ENCODE peak calls at places on chromosome 13, in ten cellular contexts. One of them, this sample, is unnamed.

GRCh38 chr13:80173224-80173623 is 167.7 kb downstream of the SPRY2 start:
- DNase-seq in iPS DF 6.9: no peak
- DNase-seq in kidney: no peak
- DNase-seq in dorsolateral prefrontal cortex: no peak
- DNase-seq in fibroblast of lung: no peak
- DNase-seq in OCI-LY7: no peak
- DNase-seq in IMR-90: no peak
- DNase-seq in thyroid gland: no peak
- DNase-seq in endodermal cell: no peak
- DNase-seq in RWPE1: no peak
- DNase-seq in this sample: no peak

GRCh38 chr13:77377016-77377415 is 50.1 kb upstream of the MYCBP2 start:
- DNase-seq in thyroid gland: peak; percentile 35
- DNase-seq in RWPE1: no peak
- DNase-seq in fibroblast of lung: no peak
- DNase-seq in kidney: no peak
- DNase-seq in OCI-LY7: no peak
- DNase-seq in endodermal cell: no peak
- DNase-seq in IMR-90: no peak
- DNase-seq in iPS DF 6.9: no peak
- DNase-seq in dorsolateral prefrontal cortex: no peak
- DNase-seq in this sample: no peak

GRCh38 chr13:66795636-66796035 is 434.5 kb downstream of the PCDH9 start:
- DNase-seq in RWPE1: no peak
- DNase-seq in fibroblast of lung: no peak
- DNase-seq in OCI-LY7: no peak
- DNase-seq in IMR-90: no peak
- DNase-seq in dorsolateral prefrontal cortex: peak; percentile 25
- DNase-seq in thyroid gland: no peak
- DNase-seq in endodermal cell: no peak
- DNase-seq in iPS DF 6.9: no peak
- DNase-seq in kidney: no peak
- DNase-seq in this sample: no peak

GRCh38 chr13:96090240-96091101 is 564 bp downstream of the HS6ST3 start:
- DNase-seq in kidney: peak; percentile 74
- DNase-seq in RWPE1: peak; percentile 14
- DNase-seq in fibroblast of lung: no peak
- DNase-seq in dorsolateral prefrontal cortex: peak; percentile 11
- DNase-seq in OCI-LY7: no peak
- DNase-seq in iPS DF 6.9: no peak
- DNase-seq in endodermal cell: peak; percentile 78
- DNase-seq in thyroid gland: peak; percentile 51
- DNase-seq in IMR-90: no peak
- DNase-seq in this sample: no peak

GRCh38 chr13:111204438-111205177 is 89.5 kb downstream of the ARHGEF7 start:
- DNase-seq in IMR-90: peak; percentile 84
- DNase-seq in dorsolateral prefrontal cortex: no peak
- DNase-seq in endodermal cell: peak; percentile 76
- DNase-seq in kidney: no peak
- DNase-seq in iPS DF 6.9: no peak
- DNase-seq in OCI-LY7: no peak
- DNase-seq in fibroblast of lung: peak; percentile 86
- DNase-seq in RWPE1: peak; percentile 68
- DNase-seq in thyroid gland: peak; percentile 52
- DNase-seq in this sample: no peak

GRCh38 chr13:106468207-106468606 is 67.3 kb downstream of the EFNB2 start:
- DNase-seq in kidney: no peak
- DNase-seq in fibroblast of lung: no peak
- DNase-seq in OCI-LY7: no peak
- DNase-seq in thyroid gland: peak; percentile 56
- DNase-seq in iPS DF 6.9: no peak
- DNase-seq in endodermal cell: peak; percentile 39
- DNase-seq in RWPE1: no peak
- DNase-seq in dorsolateral prefrontal cortex: peak; percentile 53
- DNase-seq in IMR-90: no peak
- DNase-seq in this sample: no peak

GRCh38 chr13:30026093-30026492 is 175.7 kb upstream of the UBL3 start:
- DNase-seq in thyroid gland: no peak
- DNase-seq in kidney: no peak
- DNase-seq in iPS DF 6.9: no peak
- DNase-seq in RWPE1: no peak
- DNase-seq in IMR-90: peak; percentile 96
- DNase-seq in dorsolateral prefrontal cortex: no peak
- DNase-seq in endodermal cell: no peak
- DNase-seq in fibroblast of lung: peak; percentile 68
- DNase-seq in OCI-LY7: no peak
- DNase-seq in this sample: no peak

GRCh38 chr13:84570831-84571230 is 688.6 kb upstream of the SLITRK1 start:
- DNase-seq in OCI-LY7: no peak
- DNase-seq in endodermal cell: no peak
- DNase-seq in iPS DF 6.9: no peak
- DNase-seq in RWPE1: no peak
- DNase-seq in thyroid gland: no peak
- DNase-seq in IMR-90: peak; percentile 63
- DNase-seq in dorsolateral prefrontal cortex: no peak
- DNase-seq in kidney: no peak
- DNase-seq in fibroblast of lung: peak; percentile 4
- DNase-seq in this sample: no peak

GRCh38 chr13:66560189-66560588 is 669.9 kb downstream of the PCDH9 start:
- DNase-seq in IMR-90: no peak
- DNase-seq in RWPE1: no peak
- DNase-seq in thyroid gland: no peak
- DNase-seq in fibroblast of lung: no peak
- DNase-seq in endodermal cell: no peak
- DNase-seq in iPS DF 6.9: no peak
- DNase-seq in kidney: no peak
- DNase-seq in OCI-LY7: no peak
- DNase-seq in dorsolateral prefrontal cortex: no peak
- DNase-seq in this sample: no peak

GRCh38 chr13:27953671-27954405 is 15.3 kb downstream of the CDX2 start:
- DNase-seq in IMR-90: peak; percentile 55
- DNase-seq in fibroblast of lung: peak; percentile 56
- DNase-seq in RWPE1: peak; percentile 64
- DNase-seq in thyroid gland: peak; percentile 67
- DNase-seq in endodermal cell: peak; percentile 97
- DNase-seq in iPS DF 6.9: no peak
- DNase-seq in dorsolateral prefrontal cortex: no peak
- DNase-seq in kidney: peak; percentile 91
- DNase-seq in OCI-LY7: no peak
- DNase-seq in this sample: no peak

GRCh38 chr13:97521726-97522125 is 87.8 kb downstream of the RAP2A start:
- DNase-seq in iPS DF 6.9: no peak
- DNase-seq in RWPE1: no peak
- DNase-seq in OCI-LY7: no peak
- DNase-seq in fibroblast of lung: no peak
- DNase-seq in kidney: no peak
- DNase-seq in endodermal cell: no peak
- DNase-seq in IMR-90: no peak
- DNase-seq in dorsolateral prefrontal cortex: no peak
- DNase-seq in thyroid gland: no peak
- DNase-seq in this sample: no peak

GRCh38 chr13:47087841-47088240 is 191.0 kb upstream of the HTR2A start:
- DNase-seq in RWPE1: no peak
- DNase-seq in kidney: no peak
- DNase-seq in dorsolateral prefrontal cortex: no peak
- DNase-seq in thyroid gland: no peak
- DNase-seq in endodermal cell: no peak
- DNase-seq in fibroblast of lung: peak; percentile 45
- DNase-seq in OCI-LY7: no peak
- DNase-seq in IMR-90: peak; percentile 81
- DNase-seq in iPS DF 6.9: no peak
- DNase-seq in this sample: no peak

GRCh38 chr13:76854894-76855293 is 31.3 kb downstream of the KCTD12 start:
- DNase-seq in OCI-LY7: no peak
- DNase-seq in endodermal cell: no peak
- DNase-seq in thyroid gland: no peak
- DNase-seq in iPS DF 6.9: no peak
- DNase-seq in IMR-90: peak; percentile 16
- DNase-seq in fibroblast of lung: peak; percentile 9
- DNase-seq in kidney: no peak
- DNase-seq in dorsolateral prefrontal cortex: no peak
- DNase-seq in RWPE1: peak; percentile 33
- DNase-seq in this sample: no peak

DNA sequence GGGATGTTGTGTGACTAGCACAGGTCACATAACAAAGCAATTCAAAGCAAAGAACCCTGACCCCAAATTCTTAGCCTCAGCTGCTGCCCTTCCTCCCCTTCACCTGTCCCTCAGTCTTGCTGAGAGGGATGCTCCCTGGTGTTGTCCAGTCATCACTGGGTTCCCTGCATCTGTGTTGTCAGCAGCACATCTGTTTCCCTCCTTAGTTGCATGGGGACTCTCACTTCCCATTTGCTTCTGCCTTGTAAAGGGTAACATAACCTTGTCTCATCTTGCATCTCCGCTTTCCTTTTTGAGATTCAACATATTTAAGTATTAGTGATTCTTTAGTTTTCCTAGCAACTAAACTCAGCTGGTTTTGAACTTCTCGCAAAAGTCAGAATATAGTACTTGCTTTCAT is 54.0 kb downstream of the SPATA13 start:
- DNase-seq in endodermal cell: no peak
- DNase-seq in dorsolateral prefrontal cortex: no peak
- DNase-seq in thyroid gland: no peak
- DNase-seq in fibroblast of lung: no peak
- DNase-seq in IMR-90: no peak
- DNase-seq in OCI-LY7: peak; percentile 71
- DNase-seq in RWPE1: no peak
- DNase-seq in iPS DF 6.9: no peak
- DNase-seq in kidney: no peak
- DNase-seq in this sample: no peak
- H3K27ac ChIP-seq in endodermal cell: no peak overlapping the region
- H3K27ac ChIP-seq in dorsolateral prefrontal cortex: peak overlapping the region; percentile 68
- H3K27ac ChIP-seq in thyroid gland: peak overlapping the region; percentile 90
- H3K27ac ChIP-seq in fibroblast of lung: no peak overlapping the region
- H3K27ac ChIP-seq in IMR-90: no peak overlapping the region
- H3K27ac ChIP-seq in OCI-LY7: peak overlapping the region; percentile 67
- H3K27ac ChIP-seq in RWPE1: no peak overlapping the region
- H3K27ac ChIP-seq in iPS DF 6.9: no peak overlapping the region
- H3K27ac ChIP-seq in kidney: no peak overlapping the region
- H3K27ac ChIP-seq in this sample: no peak overlapping the region

DNA sequence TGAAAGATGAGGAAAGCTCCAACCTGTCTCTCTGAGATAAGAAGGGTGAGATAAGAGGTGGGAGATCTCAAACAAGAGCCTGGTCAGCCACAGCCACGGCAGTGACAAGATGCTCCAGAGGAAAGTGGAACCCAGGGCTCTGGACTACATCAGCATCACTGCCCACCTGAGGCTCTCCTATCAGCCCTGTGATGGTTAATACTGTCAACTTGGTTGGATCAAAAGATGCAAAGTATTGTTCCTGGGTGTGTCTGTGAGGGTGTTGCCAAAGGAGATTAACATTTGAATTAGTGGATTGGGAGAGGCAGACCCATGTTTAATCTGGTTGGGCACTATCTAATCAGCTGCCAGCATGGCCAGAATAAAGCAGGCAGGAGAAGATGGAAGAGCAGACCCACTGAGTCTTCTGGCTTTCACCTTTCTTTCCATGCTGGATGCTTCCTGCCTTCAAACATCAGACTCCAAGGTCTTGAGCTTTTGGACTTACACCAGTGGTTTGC is 476.6 kb upstream of the NBEA start:
- DNase-seq in RWPE1: no peak
- DNase-seq in kidney: no peak
- DNase-seq in thyroid gland: no peak
- DNase-seq in fibroblast of lung: no peak
- DNase-seq in IMR-90: no peak
- DNase-seq in dorsolateral prefrontal cortex: no peak
- DNase-seq in endodermal cell: peak; percentile 55
- DNase-seq in iPS DF 6.9: no peak
- DNase-seq in OCI-LY7: no peak
- DNase-seq in this sample: no peak
- H3K27ac ChIP-seq in RWPE1: no peak overlapping the region
- H3K27ac ChIP-seq in kidney: no peak overlapping the region
- H3K27ac ChIP-seq in thyroid gland: no peak overlapping the region
- H3K27ac ChIP-seq in fibroblast of lung: no peak overlapping the region
- H3K27ac ChIP-seq in IMR-90: no peak overlapping the region
- H3K27ac ChIP-seq in dorsolateral prefrontal cortex: no peak overlapping the region
- H3K27ac ChIP-seq in endodermal cell: no peak overlapping the region
- H3K27ac ChIP-seq in iPS DF 6.9: no peak overlapping the region
- H3K27ac ChIP-seq in OCI-LY7: no peak overlapping the region
- H3K27ac ChIP-seq in this sample: no peak overlapping the region

GRCh38 chr13:112958127-112958989 is 10.7 kb upstream of the MCF2L start:
- DNase-seq in OCI-LY7: no peak
- DNase-seq in fibroblast of lung: no peak
- DNase-seq in RWPE1: no peak
- DNase-seq in endodermal cell: peak; percentile 31
- DNase-seq in dorsolateral prefrontal cortex: no peak
- DNase-seq in IMR-90: no peak
- DNase-seq in thyroid gland: no peak
- DNase-seq in kidney: peak; percentile 67
- DNase-seq in iPS DF 6.9: no peak
- DNase-seq in this sample: no peak
- H3K27ac ChIP-seq in OCI-LY7: no peak overlapping the region
- H3K27ac ChIP-seq in fibroblast of lung: no peak overlapping the region
- H3K27ac ChIP-seq in RWPE1: no peak overlapping the region
- H3K27ac ChIP-seq in endodermal cell: peak overlapping the region; percentile 81
- H3K27ac ChIP-seq in dorsolateral prefrontal cortex: peak overlapping the region; percentile 12
- H3K27ac ChIP-seq in IMR-90: no peak overlapping the region
- H3K27ac ChIP-seq in thyroid gland: peak overlapping the region; percentile 65
- H3K27ac ChIP-seq in kidney: peak overlapping the region; percentile 66
- H3K27ac ChIP-seq in iPS DF 6.9: no peak overlapping the region
- H3K27ac ChIP-seq in this sample: no peak overlapping the region

GRCh38 chr13:114048463-114048862 is 74.6 kb upstream of the C13orf46 start:
- DNase-seq in IMR-90: no peak
- DNase-seq in RWPE1: no peak
- DNase-seq in thyroid gland: no peak
- DNase-seq in kidney: peak; percentile 78
- DNase-seq in dorsolateral prefrontal cortex: no peak
- DNase-seq in OCI-LY7: no peak
- DNase-seq in endodermal cell: peak; percentile 77
- DNase-seq in iPS DF 6.9: no peak
- DNase-seq in fibroblast of lung: no peak
- DNase-seq in this sample: no peak

GRCh38 chr13:114049026-114049425 is 75.2 kb upstream of the C13orf46 start:
- DNase-seq in thyroid gland: no peak
- DNase-seq in iPS DF 6.9: no peak
- DNase-seq in RWPE1: no peak
- DNase-seq in OCI-LY7: peak; percentile 48
- DNase-seq in dorsolateral prefrontal cortex: no peak
- DNase-seq in IMR-90: no peak
- DNase-seq in fibroblast of lung: no peak
- DNase-seq in kidney: no peak
- DNase-seq in endodermal cell: no peak
- DNase-seq in this sample: no peak

GRCh38 chr13:114045113-114045735 is 71.3 kb upstream of the C13orf46 start:
- DNase-seq in fibroblast of lung: peak; percentile 32
- DNase-seq in RWPE1: no peak
- DNase-seq in IMR-90: no peak
- DNase-seq in endodermal cell: no peak
- DNase-seq in thyroid gland: no peak
- DNase-seq in OCI-LY7: no peak
- DNase-seq in dorsolateral prefrontal cortex: no peak
- DNase-seq in iPS DF 6.9: no peak
- DNase-seq in kidney: no peak
- DNase-seq in this sample: no peak

GRCh38 chr13:114046447-114046846 is 72.6 kb upstream of the C13orf46 start:
- DNase-seq in fibroblast of lung: no peak
- DNase-seq in kidney: no peak
- DNase-seq in iPS DF 6.9: no peak
- DNase-seq in thyroid gland: no peak
- DNase-seq in dorsolateral prefrontal cortex: no peak
- DNase-seq in IMR-90: no peak
- DNase-seq in OCI-LY7: no peak
- DNase-seq in endodermal cell: no peak
- DNase-seq in RWPE1: no peak
- DNase-seq in this sample: no peak

GRCh38 chr13:114047358-114047881 is 73.5 kb upstream of the C13orf46 start:
- DNase-seq in thyroid gland: peak; percentile 54
- DNase-seq in IMR-90: peak; percentile 43
- DNase-seq in RWPE1: no peak
- DNase-seq in fibroblast of lung: no peak
- DNase-seq in dorsolateral prefrontal cortex: no peak
- DNase-seq in endodermal cell: no peak
- DNase-seq in OCI-LY7: no peak
- DNase-seq in kidney: no peak
- DNase-seq in iPS DF 6.9: no peak
- DNase-seq in this sample: no peak
- H3K27ac ChIP-seq in thyroid gland: peak overlapping the region; percentile 1
- H3K27ac ChIP-seq in IMR-90: no peak overlapping the region
- H3K27ac ChIP-seq in RWPE1: peak overlapping the region; percentile 27
- H3K27ac ChIP-seq in fibroblast of lung: no peak overlapping the region
- H3K27ac ChIP-seq in dorsolateral prefrontal cortex: no peak overlapping the region
- H3K27ac ChIP-seq in endodermal cell: peak overlapping the region; percentile 44
- H3K27ac ChIP-seq in OCI-LY7: no peak overlapping the region
- H3K27ac ChIP-seq in kidney: peak overlapping the region; percentile 37
- H3K27ac ChIP-seq in iPS DF 6.9: no peak overlapping the region
- H3K27ac ChIP-seq in this sample: no peak overlapping the region

This sample was measured in epithelial cell of prostate.